ENCODE peak calls at places on chromosomes 16 and 17, in seven cellular contexts. X is CD8-positive, alpha-beta memory T cell; W is RWPE1; Q is neuronal stem cell; N is AG04449; K is HCEC 1CT; Z is SK-N-MC. R is an unnamed sample.

GRCh38 chr17:36791150-36791653 is 146.1 kb upstream of the LHX1 start:
- DNase-seq in X (no peak), W (no peak), Q (no peak), N (no peak), K (no peak), Z (no peak), R (no peak)

GRCh38 chr16:8867483-8868271 is 1.1 kb downstream of the CARHSP1 start:
- DNase-seq in X (no peak), W (no peak), Q (peak), N (no peak), K (no peak), Z (no peak), R (peak)

GRCh38 chr17:65855245-65855644 is 293.8 kb upstream of the AXIN2 start:
- DNase-seq in X (no peak), W (peak), Q (no peak), N (no peak), K (peak), Z (no peak), R (peak)

GRCh38 chr16:16100631-16101030 is 122.7 kb downstream of the ABCC6 start:
- DNase-seq in X (no peak), W (no peak), Q (no peak), N (no peak), K (no peak), Z (no peak), R (no peak)

GRCh38 chr17:75753514-75754377 is 11.2 kb downstream of the GALK1 start:
- DNase-seq in X (peak), W (no peak), Q (peak), N (no peak), K (peak), Z (no peak), R (no peak)

GRCh38 chr17:58279016-58279671 is 1.6 kb downstream of the MPO start:
- DNase-seq in X (no peak), W (no peak), Q (no peak), N (no peak), K (no peak), Z (no peak), R (no peak)

GRCh38 chr17:63675607-63676539 is 24.1 kb downstream of the LIMD2 start:
- DNase-seq in X (no peak), W (peak), Q (no peak), N (peak), K (no peak), Z (no peak), R (peak)

GRCh38 chr17:9677411-9677810 is 32.1 kb downstream of the USP43 start:
- DNase-seq in X (no peak), W (peak), Q (no peak), N (no peak), K (no peak), Z (no peak), R (peak)

GRCh38 chr16:87017388-87018012 is 299.7 kb downstream of the C16orf95 start:
- DNase-seq in X (no peak), W (peak), Q (no peak), N (peak), K (peak), Z (no peak), R (peak)

GRCh38 chr16:23595951-23596720 is at the start of gene NDUFAB1:
- DNase-seq in X (peak), W (peak), Q (peak), N (no peak), K (peak), Z (no peak), R (peak)

GRCh38 chr16:68737046-68737729 is at the start of gene CDH1:
- DNase-seq in X (no peak), W (peak), Q (no peak), N (no peak), K (no peak), Z (no peak), R (peak)

GRCh38 chr16:62256406-62256805 is 220.2 kb upstream of the CDH8 start:
- DNase-seq in X (no peak), W (peak), Q (no peak), N (no peak), K (no peak), Z (no peak), R (no peak)

GRCh38 chr17:74671031-74671771 is 41.5 kb downstream of the CD300LF start:
- DNase-seq in X (peak), W (peak), Q (peak), N (no peak), K (no peak), Z (no peak), R (no peak)

GRCh38 chr17:6573982-6574688 is 17.8 kb upstream of the PITPNM3 start:
- DNase-seq in X (no peak), W (no peak), Q (no peak), N (no peak), K (no peak), Z (no peak), R (no peak)

GRCh38 chr16:55133654-55134053 is 190.3 kb upstream of the IRX6 start:
- DNase-seq in X (no peak), W (no peak), Q (no peak), N (no peak), K (no peak), Z (no peak), R (no peak)

GRCh38 chr17:1009411-1010085 is 12.6 kb downstream of the TIMM22 start:
- DNase-seq in X (no peak), W (no peak), Q (no peak), N (no peak), K (no peak), Z (no peak), R (no peak)

GRCh38 chr16:17887963-17888362 is 417.2 kb upstream of the XYLT1 start:
- DNase-seq in X (no peak), W (no peak), Q (no peak), N (no peak), K (no peak), Z (no peak), R (no peak)